ENCODE peak calls at places on chromosomes 7 and 10, in four cellular contexts. One of them, this sample, is unnamed.

GRCh38 chr10:70908426-70909296 is 20.3 kb upstream of the PCBD1 start:
- DNase-seq in fibroblast of lung: no peak
- DNase-seq in HepG2: no peak
- DNase-seq in hepatocyte: no peak
- DNase-seq in this sample: no peak

GRCh38 chr10:43354879-43355380 is 16.5 kb upstream of the FXYD4 start:
- DNase-seq in fibroblast of lung: no peak
- DNase-seq in hepatocyte: no peak
- DNase-seq in HepG2: no peak
- DNase-seq in this sample: no peak

GRCh38 chr7:71345485-71345884 is 213.5 kb downstream of the GALNT17 start:
- DNase-seq in fibroblast of lung: no peak
- DNase-seq in HepG2: no peak
- DNase-seq in hepatocyte: no peak
- DNase-seq in this sample: no peak

GRCh38 chr7:64183126-64183742 is 23.8 kb upstream of the ZNF735 start:
- DNase-seq in HepG2: no peak
- DNase-seq in hepatocyte: no peak
- DNase-seq in fibroblast of lung: no peak
- DNase-seq in this sample: peak; percentile 10

GRCh38 chr7:66211429-66211828 is 6.3 kb downstream of the TPST1 start:
- DNase-seq in HepG2: no peak
- DNase-seq in hepatocyte: no peak
- DNase-seq in fibroblast of lung: peak; percentile 78
- DNase-seq in this sample: no peak

GRCh38 chr7:21617916-21618390 is 75.1 kb downstream of the DNAH11 start:
- DNase-seq in fibroblast of lung: peak; percentile 82
- DNase-seq in hepatocyte: peak; percentile 81
- DNase-seq in HepG2: peak; percentile 79
- DNase-seq in this sample: no peak

GRCh38 chr10:50592961-50593418 is 30.8 kb downstream of the SGMS1 start:
- DNase-seq in HepG2: no peak
- DNase-seq in hepatocyte: no peak
- DNase-seq in fibroblast of lung: peak; percentile 20
- DNase-seq in this sample: no peak

GRCh38 chr7:157570531-157571200 is 233.9 kb downstream of the DNAJB6 start:
- DNase-seq in HepG2: no peak
- DNase-seq in fibroblast of lung: no peak
- DNase-seq in hepatocyte: no peak
- DNase-seq in this sample: no peak

GRCh38 chr10:71084818-71085126 is 127.6 kb upstream of the UNC5B start:
- DNase-seq in HepG2: no peak
- DNase-seq in fibroblast of lung: no peak
- DNase-seq in hepatocyte: no peak
- DNase-seq in this sample: no peak

GRCh38 chr10:73495884-73496674 is at the start of gene PPP3CB:
- DNase-seq in fibroblast of lung: peak; percentile 98
- DNase-seq in hepatocyte: peak; percentile 96
- DNase-seq in HepG2: peak; percentile 92
- DNase-seq in this sample: peak; percentile 93

GRCh38 chr7:78912781-78913180 is 540.7 kb downstream of the MAGI2 start:
- DNase-seq in HepG2: no peak
- DNase-seq in fibroblast of lung: peak; percentile 29
- DNase-seq in hepatocyte: no peak
- DNase-seq in this sample: no peak

GRCh38 chr10:65611592-65611991 is 1314.2 kb upstream of the LRRTM3 start:
- DNase-seq in hepatocyte: no peak
- DNase-seq in HepG2: no peak
- DNase-seq in fibroblast of lung: peak; percentile 84
- DNase-seq in this sample: no peak

GRCh38 chr10:58412502-58412961 is 27.3 kb downstream of the TFAM start:
- DNase-seq in fibroblast of lung: no peak
- DNase-seq in hepatocyte: no peak
- DNase-seq in HepG2: peak; percentile 30
- DNase-seq in this sample: no peak

GRCh38 chr7:44235066-44235465 is 34.3 kb downstream of the YKT6 start:
- DNase-seq in HepG2: no peak
- DNase-seq in hepatocyte: no peak
- DNase-seq in fibroblast of lung: no peak
- DNase-seq in this sample: no peak

GRCh38 chr10:84783386-84783785 is 455.0 kb downstream of the CCSER2 start:
- DNase-seq in hepatocyte: peak; percentile 71
- DNase-seq in fibroblast of lung: no peak
- DNase-seq in HepG2: peak; percentile 17
- DNase-seq in this sample: peak; percentile 24

GRCh38 chr7:116922545-116922944 is 30.8 kb upstream of the ST7 start:
- DNase-seq in hepatocyte: no peak
- DNase-seq in HepG2: no peak
- DNase-seq in fibroblast of lung: no peak
- DNase-seq in this sample: no peak

GRCh38 chr10:27223964-27224363 is 16.6 kb downstream of the ACBD5 start:
- DNase-seq in fibroblast of lung: peak; percentile 50
- DNase-seq in HepG2: peak; percentile 46
- DNase-seq in hepatocyte: peak; percentile 70
- DNase-seq in this sample: peak; percentile 64

GRCh38 chr7:18399624-18400235 is 95.8 kb upstream of the HDAC9 start:
- DNase-seq in fibroblast of lung: no peak
- DNase-seq in hepatocyte: no peak
- DNase-seq in HepG2: no peak
- DNase-seq in this sample: no peak

GRCh38 chr10:2936816-2937215 is 130.5 kb upstream of the PFKP start:
- DNase-seq in hepatocyte: no peak
- DNase-seq in fibroblast of lung: no peak
- DNase-seq in HepG2: no peak
- DNase-seq in this sample: no peak

GRCh38 chr10:84562592-84562991 is 234.2 kb downstream of the CCSER2 start:
- DNase-seq in fibroblast of lung: no peak
- DNase-seq in hepatocyte: no peak
- DNase-seq in HepG2: no peak
- DNase-seq in this sample: no peak

GRCh38 chr7:23622469-23622868 is 25.3 kb downstream of the CCDC126 start:
- DNase-seq in hepatocyte: no peak
- DNase-seq in HepG2: peak; percentile 21
- DNase-seq in fibroblast of lung: peak; percentile 26
- DNase-seq in this sample: no peak

GRCh38 chr10:99555371-99556224 is 22.9 kb downstream of the NKX2-3 start:
- DNase-seq in hepatocyte: no peak
- DNase-seq in fibroblast of lung: no peak
- DNase-seq in HepG2: no peak
- DNase-seq in this sample: no peak

GRCh38 chr10:83166344-83166743 is 973.0 kb upstream of the GHITM start:
- DNase-seq in fibroblast of lung: no peak
- DNase-seq in HepG2: no peak
- DNase-seq in hepatocyte: peak; percentile 34
- DNase-seq in this sample: no peak

DNA sequence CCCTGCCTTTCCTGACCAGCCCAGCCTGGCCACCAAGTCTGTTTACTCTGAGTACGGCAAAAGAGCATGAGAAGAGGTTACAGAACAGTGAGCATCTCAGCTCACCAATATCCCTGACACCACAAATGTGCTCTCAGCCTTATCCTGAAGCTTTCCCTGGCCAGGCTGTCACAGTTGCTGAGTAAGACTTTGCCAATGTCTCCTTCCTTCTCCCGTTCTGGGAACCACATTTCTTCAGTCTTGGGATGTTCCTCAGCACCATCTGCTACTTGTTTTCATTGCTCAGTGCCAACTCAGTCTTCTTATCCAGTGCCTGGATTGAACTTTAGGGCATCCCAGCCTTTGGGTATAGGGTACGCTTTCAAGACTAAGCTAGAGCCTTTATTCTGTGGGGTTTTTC is 7.1 kb upstream of the KCNIP2 start:
- DNase-seq in hepatocyte: no peak
- DNase-seq in HepG2: no peak
- DNase-seq in fibroblast of lung: no peak
- DNase-seq in this sample: no peak
- H3K27ac ChIP-seq in hepatocyte: no peak overlapping the region
- H3K27ac ChIP-seq in HepG2: no peak overlapping the region
- H3K27ac ChIP-seq in fibroblast of lung: no peak overlapping the region
- H3K27ac ChIP-seq in this sample: no peak overlapping the region

DNA sequence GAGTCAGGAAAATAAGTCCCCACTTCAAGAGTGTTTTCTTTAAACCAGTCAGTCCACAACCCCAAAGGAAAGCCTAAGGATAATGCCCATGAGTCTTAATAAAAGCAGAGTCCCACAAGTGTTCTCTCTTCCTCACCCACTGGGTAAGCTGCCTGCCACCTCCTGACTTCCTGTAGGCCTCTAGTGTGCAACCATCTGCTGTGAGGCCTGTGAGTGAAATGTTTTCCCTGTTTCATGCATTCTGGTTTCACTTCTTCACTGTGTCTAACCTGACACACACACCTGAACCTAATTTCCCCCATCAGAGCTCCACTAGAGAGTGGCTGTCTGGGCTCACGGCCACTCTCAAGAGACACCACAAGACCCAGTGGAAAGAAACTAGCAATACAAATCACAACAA is 38.9 kb upstream of the GDF10 start:
- DNase-seq in HepG2: no peak
- DNase-seq in hepatocyte: no peak
- DNase-seq in fibroblast of lung: no peak
- DNase-seq in this sample: peak; percentile 88
- H2AFZ ChIP-seq in HepG2: no peak overlapping the region
- H2AFZ ChIP-seq in hepatocyte: no peak overlapping the region
- H2AFZ ChIP-seq in fibroblast of lung: no peak overlapping the region
- H2AFZ ChIP-seq in this sample: peak overlapping the region; percentile 90

GRCh38 chr7:82527831-82528230 is 84.3 kb upstream of the CACNA2D1 start:
- DNase-seq in hepatocyte: no peak
- DNase-seq in fibroblast of lung: peak; percentile 19
- DNase-seq in HepG2: no peak
- DNase-seq in this sample: no peak
- H3K4me3 ChIP-seq in hepatocyte: no peak overlapping the region
- H3K4me3 ChIP-seq in fibroblast of lung: no peak overlapping the region
- H3K4me3 ChIP-seq in HepG2: no peak overlapping the region
- H3K4me3 ChIP-seq in this sample: no peak overlapping the region

DNA sequence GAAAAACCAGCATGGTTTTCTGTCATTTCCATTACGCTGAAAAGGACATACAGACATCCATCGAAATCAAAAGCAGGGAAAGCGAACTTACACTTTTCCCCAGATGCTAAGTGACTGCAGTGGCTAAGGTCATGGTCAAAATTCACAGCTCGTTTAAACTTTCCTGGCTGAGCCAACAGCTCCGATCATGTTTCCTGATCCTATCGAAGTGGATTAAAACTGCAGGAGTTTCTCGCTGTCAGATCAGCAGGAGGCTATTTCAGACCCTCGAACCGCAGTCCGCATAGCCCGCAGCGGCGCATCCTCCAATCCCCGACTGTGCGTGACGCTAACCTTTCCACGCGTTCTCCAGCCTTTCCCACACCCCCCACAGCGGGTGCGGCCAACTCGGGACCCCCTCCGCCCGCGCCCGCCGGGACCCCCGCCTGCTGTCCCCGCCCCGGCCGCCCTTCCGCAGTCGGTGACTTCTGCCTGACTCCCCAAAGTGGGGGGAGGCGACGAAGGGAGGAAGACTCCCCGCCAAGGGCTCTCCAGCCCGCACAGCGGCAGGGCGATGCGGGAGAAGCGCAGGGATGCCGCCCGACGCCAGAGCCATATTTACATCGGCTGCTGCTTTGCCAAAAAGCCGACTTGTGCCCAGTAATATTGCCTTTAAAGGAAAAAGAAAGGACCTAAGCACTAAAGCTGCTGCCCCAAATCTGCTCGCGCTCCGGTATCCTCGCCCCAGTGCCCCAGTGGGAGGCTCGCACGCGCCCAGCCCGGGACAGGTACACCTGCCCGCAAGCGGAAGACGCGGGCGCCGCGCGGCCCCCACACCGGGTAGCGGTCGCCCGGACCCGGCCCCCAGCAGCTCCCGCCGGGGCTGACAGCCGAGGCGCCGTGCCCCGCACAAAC is 1.2 kb downstream of the PIP4K2A start:
- DNase-seq in hepatocyte: peak; percentile 22
- DNase-seq in HepG2: peak; percentile 29
- DNase-seq in fibroblast of lung: peak; percentile 60
- DNase-seq in this sample: peak; percentile 42
- H3K27ac ChIP-seq in hepatocyte: peak overlapping the region; percentile 76
- H3K27ac ChIP-seq in HepG2: no peak overlapping the region
- H3K27ac ChIP-seq in fibroblast of lung: peak overlapping the region; percentile 52
- H3K27ac ChIP-seq in this sample: no peak overlapping the region

GRCh38 chr7:35727571-35727970 is 32.6 kb upstream of the HERPUD2 start:
- DNase-seq in fibroblast of lung: no peak
- DNase-seq in HepG2: no peak
- DNase-seq in hepatocyte: no peak
- DNase-seq in this sample: peak; percentile 62

GRCh38 chr7:35723011-35723410 is 28.1 kb upstream of the HERPUD2 start:
- DNase-seq in fibroblast of lung: peak; percentile 20
- DNase-seq in hepatocyte: no peak
- DNase-seq in HepG2: no peak
- DNase-seq in this sample: no peak

GRCh38 chr7:35726654-35727053 is 31.7 kb upstream of the HERPUD2 start:
- DNase-seq in hepatocyte: no peak
- DNase-seq in HepG2: no peak
- DNase-seq in fibroblast of lung: no peak
- DNase-seq in this sample: peak; percentile 52

GRCh38 chr7:35722054-35722849 is 27.3 kb upstream of the HERPUD2 start:
- DNase-seq in fibroblast of lung: no peak
- DNase-seq in hepatocyte: no peak
- DNase-seq in HepG2: no peak
- DNase-seq in this sample: peak; percentile 49

DNA sequence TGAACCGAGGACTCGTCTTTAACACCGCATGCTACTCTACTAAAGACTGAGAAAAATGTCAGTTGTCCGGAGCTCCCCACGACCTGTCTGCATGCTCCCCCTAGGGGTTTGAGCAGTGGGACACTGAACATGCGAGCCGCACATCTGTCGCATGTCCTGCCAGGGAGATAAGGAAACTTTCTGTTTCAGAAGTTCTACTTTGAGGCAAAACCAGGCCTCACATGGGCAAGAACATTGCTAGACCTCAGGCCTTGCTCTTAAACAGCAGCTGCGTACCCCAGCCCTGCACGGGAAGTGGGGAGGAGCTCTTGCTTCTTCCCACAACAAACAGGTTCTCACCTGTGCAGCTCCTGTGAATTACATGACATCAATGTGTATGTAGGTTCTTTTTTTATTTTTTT is 30.3 kb upstream of the HERPUD2 start:
- DNase-seq in HepG2: peak; percentile 30
- DNase-seq in hepatocyte: no peak
- DNase-seq in fibroblast of lung: no peak
- DNase-seq in this sample: peak; percentile 91
- H2AFZ ChIP-seq in HepG2: peak overlapping the region; percentile 94
- H2AFZ ChIP-seq in hepatocyte: no peak overlapping the region
- H2AFZ ChIP-seq in fibroblast of lung: no peak overlapping the region
- H2AFZ ChIP-seq in this sample: peak overlapping the region; percentile 82

DNA sequence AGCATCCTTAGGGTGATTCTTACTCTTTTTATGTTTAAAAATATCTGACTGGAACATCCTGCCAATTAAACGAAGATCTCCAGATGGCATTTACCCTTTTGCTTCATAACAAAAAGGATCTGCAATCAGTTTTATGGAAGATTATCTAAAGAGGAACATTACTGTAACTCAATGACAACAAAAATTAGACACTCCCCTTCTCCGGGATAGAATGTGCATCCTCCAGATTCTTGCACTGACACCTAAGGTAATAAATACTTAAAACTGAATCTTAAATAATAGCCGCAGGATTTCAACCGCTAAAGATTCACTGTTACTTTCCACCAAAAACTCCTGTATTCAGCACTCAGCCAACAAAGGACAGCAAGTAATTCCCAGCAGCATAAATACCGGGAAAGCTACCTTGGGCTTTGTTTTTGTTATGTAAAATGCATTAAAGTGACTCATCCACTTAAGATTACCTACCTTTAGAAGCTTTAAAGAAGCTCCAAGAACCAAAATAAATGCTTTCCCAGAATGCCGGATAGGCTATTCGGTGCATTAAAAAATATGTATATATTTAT is 1.6 kb downstream of the CACNA2D1 start:
- DNase-seq in hepatocyte: no peak
- DNase-seq in fibroblast of lung: peak; percentile 25
- DNase-seq in HepG2: no peak
- DNase-seq in this sample: no peak
- H3K4me3 ChIP-seq in hepatocyte: peak overlapping the region; percentile 75
- H3K4me3 ChIP-seq in fibroblast of lung: peak overlapping the region; percentile 78
- H3K4me3 ChIP-seq in HepG2: no peak overlapping the region
- H3K4me3 ChIP-seq in this sample: no peak overlapping the region

This sample was measured in OCI-LY7.